ENCODE peak calls at places on chromosomes 16 and 17, in eight cellular contexts. R, U, F, S, N, D, M and K are unnamed samples.

GRCh38 chr17:70855401-70856054 is 686.2 kb downstream of the KCNJ2 start:
- DNase-seq in R (no peak), U (no peak), F (no peak), S (no peak), N (peak; percentile 15), D (no peak), M (no peak), K (no peak)

GRCh38 chr17:19253112-19253511 is 15.9 kb downstream of the EPN2 start:
- DNase-seq in R (no peak), U (no peak), F (no peak), S (no peak), N (no peak), D (no peak), M (no peak), K (no peak)

GRCh38 chr17:7477392-7478275 is 1.8 kb downstream of the ZBTB4 start:
- DNase-seq in R (no peak), U (peak; percentile 65), F (no peak), S (no peak), N (peak; percentile 84), D (no peak), M (peak; percentile 57), K (no peak)

GRCh38 chr17:34581446-34582184 is 2.2 kb downstream of the TMEM132E start:
- DNase-seq in R (no peak), U (peak; percentile 32), F (no peak), S (no peak), N (peak; percentile 46), D (no peak), M (no peak), K (no peak)

GRCh38 chr17:19717031-19717360 is 612 bp upstream of the SLC47A2 start:
- DNase-seq in R (no peak), U (no peak), F (no peak), S (no peak), N (no peak), D (no peak), M (no peak), K (no peak)

GRCh38 chr17:13176436-13176835 is 158.6 kb upstream of the ELAC2 start:
- DNase-seq in R (no peak), U (no peak), F (no peak), S (no peak), N (no peak), D (no peak), M (no peak), K (no peak)

GRCh38 chr17:76335716-76336381 is 17.9 kb downstream of the PRPSAP1 start:
- DNase-seq in R (no peak), U (no peak), F (no peak), S (no peak), N (no peak), D (no peak), M (no peak), K (no peak)

GRCh38 chr16:75065149-75065807 is 51.3 kb downstream of the LDHD start:
- DNase-seq in R (no peak), U (no peak), F (no peak), S (no peak), N (no peak), D (peak; percentile 56), M (no peak), K (no peak)

GRCh38 chr16:78957328-78958100 is 643.0 kb downstream of the MAF start:
- DNase-seq in R (peak; percentile 21), U (peak; percentile 45), F (no peak), S (peak; percentile 52), N (no peak), D (no peak), M (no peak), K (no peak)

GRCh38 chr16:69166221-69166833 is 20.6 kb upstream of the SNTB2 start:
- DNase-seq in R (no peak), U (no peak), F (no peak), S (no peak), N (peak; percentile 58), D (peak; percentile 56), M (no peak), K (no peak)

GRCh38 chr17:47254403-47254943 is 846 bp downstream of the ITGB3 start:
- DNase-seq in R (no peak), U (no peak), F (no peak), S (no peak), N (no peak), D (no peak), M (no peak), K (no peak)

GRCh38 chr17:7047566-7047965 is 3.7 kb upstream of the SLC16A11 start:
- DNase-seq in R (no peak), U (no peak), F (no peak), S (no peak), N (no peak), D (no peak), M (no peak), K (no peak)

GRCh38 chr16:27841911-27842310 is 221.6 kb downstream of the GSG1L start:
- DNase-seq in R (no peak), U (no peak), F (no peak), S (no peak), N (no peak), D (no peak), M (no peak), K (no peak)

GRCh38 chr17:16512011-16512410 is 20.0 kb upstream of the LRRC75A start:
- DNase-seq in R (peak; percentile 42), U (no peak), F (peak; percentile 78), S (no peak), N (no peak), D (no peak), M (no peak), K (no peak)

GRCh38 chr16:10027553-10027952 is 154.7 kb downstream of the GRIN2A start:
- DNase-seq in R (no peak), U (no peak), F (no peak), S (no peak), N (no peak), D (no peak), M (no peak), K (no peak)

GRCh38 chr16:74563828-74564263 is 43.1 kb downstream of the GLG1 start:
- DNase-seq in R (no peak), U (no peak), F (no peak), S (no peak), N (no peak), D (no peak), M (no peak), K (no peak)

GRCh38 chr17:42843358-42843934 is 934 bp upstream of the AOC2 start:
- DNase-seq in R (peak; percentile 56), U (no peak), F (peak; percentile 45), S (no peak), N (peak; percentile 63), D (no peak), M (no peak), K (no peak)

DNA sequence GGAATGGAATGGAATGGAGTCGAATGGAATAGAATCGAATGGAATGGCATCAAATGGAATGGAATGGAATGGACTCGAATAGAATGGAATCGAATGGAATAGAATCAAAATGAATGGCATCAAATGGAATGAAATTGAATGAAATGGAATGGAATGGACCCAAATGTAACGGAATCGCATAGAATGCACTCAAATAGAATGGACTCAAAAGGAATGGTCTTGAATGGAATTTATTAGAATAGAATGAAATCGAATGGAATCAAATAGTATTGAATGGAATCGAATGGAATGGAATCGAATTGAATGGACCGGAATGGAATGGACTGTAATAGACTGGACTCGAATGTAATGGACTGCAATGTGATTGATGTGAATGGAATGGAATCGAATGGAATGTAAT is 501.4 kb upstream of the WSB1 start:
- DNase-seq in R (no peak), U (no peak), F (no peak), S (peak; percentile 73), N (no peak), D (no peak), M (no peak), K (no peak)
- H3K9me3 ChIP-seq in R (peaks cover 81% of the 10 kb centered on the region), U (peaks cover 10% of the 10 kb centered on the region), F (peaks cover 83% of the 10 kb centered on the region), S (peaks cover 25% of the 10 kb centered on the region), N (peaks cover 8% of the 10 kb centered on the region), D (peaks cover 11% of the 10 kb centered on the region), M (peaks cover 34% of the 10 kb centered on the region), K (peaks cover 5% of the 10 kb centered on the region)

DNA sequence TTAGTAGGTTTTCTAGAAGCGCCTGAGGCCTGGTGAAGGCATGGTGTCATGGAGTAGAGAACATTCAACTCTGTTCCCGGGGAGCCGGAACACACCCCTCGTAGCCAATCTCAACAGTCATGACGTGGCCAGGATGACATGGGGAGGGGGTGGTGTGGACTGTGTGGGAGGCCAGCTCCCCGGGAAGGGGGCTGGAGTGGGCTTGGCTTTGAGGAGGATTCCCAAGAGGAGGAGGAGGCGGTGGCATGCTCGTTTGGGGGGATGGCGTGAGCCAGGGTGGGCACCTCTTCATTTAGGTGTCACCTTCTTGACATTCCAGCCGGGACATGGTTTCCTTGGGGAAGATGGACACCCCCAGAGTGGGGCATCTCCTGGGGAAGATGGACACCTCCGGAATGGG is 257.5 kb downstream of the SEC14L1 start:
- DNase-seq in R (no peak), U (no peak), F (no peak), S (no peak), N (no peak), D (no peak), M (no peak), K (no peak)
- H3K4me1 ChIP-seq in R (peaks cover 42% of the 10 kb centered on the region), U (peaks cover 15% of the 10 kb centered on the region), F (peaks cover 9% of the 10 kb centered on the region), S (peaks cover 10% of the 10 kb centered on the region), N (peaks cover 6% of the 10 kb centered on the region), D (peaks cover 52% of the 10 kb centered on the region), M (peaks cover 15% of the 10 kb centered on the region), K (peaks cover 9% of the 10 kb centered on the region)

DNA sequence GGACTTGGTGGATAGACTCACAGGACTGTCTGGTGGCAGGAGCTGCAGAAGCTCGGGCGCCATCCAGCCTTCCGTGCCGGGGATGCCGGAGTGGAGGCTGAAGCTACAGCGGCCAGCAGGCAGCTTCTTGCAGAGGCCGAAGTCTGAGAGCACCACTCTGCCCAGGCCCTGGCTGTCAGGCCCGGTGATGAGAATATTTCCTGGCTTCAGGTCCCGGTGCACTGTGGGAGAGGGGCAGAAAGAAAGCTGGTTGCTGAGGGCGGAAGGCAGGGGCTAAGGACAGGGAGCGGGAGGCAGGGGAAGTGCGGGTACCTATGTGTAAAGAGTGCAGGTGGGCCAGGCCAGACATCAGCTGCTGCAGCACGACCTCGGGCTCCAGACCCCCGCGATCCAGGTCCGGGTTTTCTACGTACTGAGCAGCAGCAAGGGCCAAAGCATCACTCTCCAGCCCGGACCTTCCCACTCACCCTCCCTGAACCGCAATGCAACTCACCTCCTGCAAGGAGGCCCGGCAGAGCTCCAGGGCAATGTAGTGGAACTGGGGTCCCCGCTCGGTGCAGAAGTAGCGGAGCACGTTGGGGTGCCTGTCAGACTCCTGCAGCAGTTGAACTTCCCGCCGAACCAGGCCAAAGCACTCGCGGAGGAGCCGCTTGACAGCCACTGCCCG is 16.2 kb downstream of the PLK1 start:
- DNase-seq in R (peak; percentile 86), U (no peak), F (no peak), S (peak; percentile 58), N (peak; percentile 61), D (no peak), M (no peak), K (peak; percentile 70)
- H3K4me3 ChIP-seq in R (peak overlapping the region; percentile 70), U (no peak overlapping the region), F (no peak overlapping the region), S (peak overlapping the region; percentile 59), N (no peak overlapping the region), D (no peak overlapping the region), M (no peak overlapping the region), K (peak overlapping the region; percentile 36)

DNA sequence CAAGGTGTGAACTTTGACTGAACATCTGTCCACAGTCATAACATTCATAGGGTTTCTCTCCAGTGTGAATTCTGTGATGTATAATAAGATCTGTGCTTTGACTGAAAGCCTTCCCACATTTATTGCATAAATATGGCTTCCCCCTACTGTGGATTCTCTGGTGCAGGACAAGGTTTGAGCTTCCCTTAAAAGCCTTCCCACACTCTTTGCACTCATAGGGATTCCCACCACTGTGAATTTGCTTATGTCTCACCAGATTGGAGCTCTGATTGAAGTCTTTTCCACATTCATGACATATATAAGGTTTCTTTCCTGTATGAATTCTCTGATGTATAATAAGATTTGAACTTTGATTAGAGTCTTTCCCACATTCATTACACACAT is 8.3 kb downstream of the ZNF594 start:
- DNase-seq in R (no peak), U (no peak), F (no peak), S (no peak), N (no peak), D (no peak), M (no peak), K (no peak)
- H3K9me3 ChIP-seq in R (peaks cover 54% of the 10 kb centered on the region), U (peaks cover 55% of the 10 kb centered on the region), F (peaks cover 98% of the 10 kb centered on the region), S (peaks cover 52% of the 10 kb centered on the region), N (peaks cover 13% of the 10 kb centered on the region), D (peaks cover 73% of the 10 kb centered on the region), M (peaks cover 4% of the 10 kb centered on the region), K (peaks cover 37% of the 10 kb centered on the region)